ENCODE peak calls at places on chromosome 10, in six cellular contexts. E is HL-60; S is HFF-Myc; Q is activated CD8-positive, alpha-beta T cell treated with anti-CD3 and anti-CD28 coated beads for 36 hours; A is brain microvascular endothelial cell; G is fibroblast of the aortic adventitia. M is an unnamed sample.

GRCh38 chr10:121838931-121839330 is 88.9 kb downstream of the ATE1 start:
- DNase-seq in E (peak; percentile 76), S (no peak), Q (peak; percentile 8), A (no peak), G (no peak), M (no peak)

GRCh38 chr10:14953452-14954000 is 370 bp downstream of the DCLRE1C start:
- DNase-seq in E (no peak), S (peak; percentile 16), Q (no peak), A (peak; percentile 56), G (peak; percentile 68), M (peak; percentile 41)

GRCh38 chr10:27525819-27526218 is 21.7 kb downstream of the RAB18 start:
- DNase-seq in E (no peak), S (peak; percentile 52), Q (no peak), A (no peak), G (peak; percentile 76), M (no peak)

GRCh38 chr10:97861351-97861750 is 11.7 kb downstream of the GOLGA7B start:
- DNase-seq in E (no peak), S (peak; percentile 21), Q (peak; percentile 26), A (peak; percentile 48), G (peak; percentile 39), M (no peak)

GRCh38 chr10:8584666-8585065 is 530.2 kb downstream of the GATA3 start:
- DNase-seq in E (no peak), S (no peak), Q (no peak), A (no peak), G (no peak), M (no peak)

GRCh38 chr10:33216661-33217427 is 117.6 kb downstream of the NRP1 start:
- DNase-seq in E (no peak), S (no peak), Q (no peak), A (peak; percentile 41), G (no peak), M (no peak)

GRCh38 chr10:89531359-89531758 is 4.0 kb downstream of the SLC16A12 start:
- DNase-seq in E (no peak), S (no peak), Q (no peak), A (no peak), G (no peak), M (no peak)

GRCh38 chr10:17512341-17513001 is 58.1 kb upstream of the ST8SIA6 start:
- DNase-seq in E (no peak), S (peak; percentile 82), Q (no peak), A (peak; percentile 99), G (peak; percentile 97), M (no peak)

GRCh38 chr10:8375137-8375536 is 320.6 kb downstream of the GATA3 start:
- DNase-seq in E (no peak), S (no peak), Q (peak; percentile 47), A (no peak), G (no peak), M (no peak)

GRCh38 chr10:132961864-132962622 is 19.7 kb upstream of the CFAP46 start:
- DNase-seq in E (no peak), S (peak; percentile 39), Q (peak; percentile 94), A (peak; percentile 62), G (peak; percentile 78), M (peak; percentile 83)

GRCh38 chr10:52027055-52027454 is 287.0 kb upstream of the DKK1 start:
- DNase-seq in E (no peak), S (no peak), Q (no peak), A (no peak), G (peak; percentile 33), M (no peak)

GRCh38 chr10:99172130-99172738 is 63.4 kb downstream of the HPSE2 start:
- DNase-seq in E (peak; percentile 4), S (peak; percentile 37), Q (peak; percentile 7), A (peak; percentile 11), G (peak; percentile 0), M (no peak)

GRCh38 chr10:27601519-27601918 is 97.4 kb downstream of the RAB18 start:
- DNase-seq in E (no peak), S (no peak), Q (no peak), A (no peak), G (no peak), M (no peak)

GRCh38 chr10:114634607-114634974 is 23.5 kb downstream of the ABLIM1 start:
- DNase-seq in E (no peak), S (peak; percentile 76), Q (no peak), A (peak; percentile 96), G (peak; percentile 94), M (no peak)

GRCh38 chr10:93079663-93080349 is 6.1 kb downstream of the CYP26A1 start:
- DNase-seq in E (no peak), S (no peak), Q (no peak), A (no peak), G (no peak), M (no peak)

GRCh38 chr10:95277614-95278013 is 13.2 kb downstream of the PDLIM1 start:
- DNase-seq in E (no peak), S (no peak), Q (no peak), A (no peak), G (no peak), M (no peak)

GRCh38 chr10:110793887-110794286 is 77.8 kb upstream of the PDCD4 start:
- DNase-seq in E (no peak), S (no peak), Q (no peak), A (peak; percentile 66), G (no peak), M (no peak)

GRCh38 chr10:59904431-59905065 is 1.8 kb downstream of the CCDC6 start:
- DNase-seq in E (peak; percentile 27), S (no peak), Q (no peak), A (no peak), G (no peak), M (no peak)

GRCh38 chr10:103353281-103353680 is 2.3 kb upstream of the PCGF6 start:
- DNase-seq in E (no peak), S (no peak), Q (no peak), A (no peak), G (no peak), M (no peak)

GRCh38 chr10:51501396-51501795 is 198.0 kb downstream of the CSTF2T start:
- DNase-seq in E (no peak), S (no peak), Q (no peak), A (no peak), G (peak; percentile 76), M (no peak)

GRCh38 chr10:89516149-89516832 is 19.1 kb downstream of the SLC16A12 start:
- DNase-seq in E (no peak), S (peak; percentile 58), Q (no peak), A (peak; percentile 99), G (peak; percentile 89), M (no peak)

GRCh38 chr10:96697438-96697837 is 22.9 kb downstream of the PIK3AP1 start:
- DNase-seq in E (no peak), S (no peak), Q (no peak), A (no peak), G (no peak), M (no peak)

GRCh38 chr10:3248526-3249255 is 76.1 kb upstream of the PITRM1 start:
- DNase-seq in E (no peak), S (peak; percentile 81), Q (no peak), A (peak; percentile 85), G (peak; percentile 96), M (no peak)

GRCh38 chr10:121303273-121303890 is 294.9 kb downstream of the FGFR2 start:
- DNase-seq in E (no peak), S (no peak), Q (no peak), A (no peak), G (no peak), M (no peak)

GRCh38 chr10:79562135-79562756 is 2.0 kb upstream of the SFTPA2 start:
- DNase-seq in E (peak; percentile 76), S (peak; percentile 11), Q (peak; percentile 78), A (peak; percentile 48), G (peak; percentile 53), M (peak; percentile 49)

GRCh38 chr10:69051710-69052487 is 36.0 kb upstream of the SRGN start:
- DNase-seq in E (no peak), S (no peak), Q (no peak), A (no peak), G (no peak), M (no peak)

DNA sequence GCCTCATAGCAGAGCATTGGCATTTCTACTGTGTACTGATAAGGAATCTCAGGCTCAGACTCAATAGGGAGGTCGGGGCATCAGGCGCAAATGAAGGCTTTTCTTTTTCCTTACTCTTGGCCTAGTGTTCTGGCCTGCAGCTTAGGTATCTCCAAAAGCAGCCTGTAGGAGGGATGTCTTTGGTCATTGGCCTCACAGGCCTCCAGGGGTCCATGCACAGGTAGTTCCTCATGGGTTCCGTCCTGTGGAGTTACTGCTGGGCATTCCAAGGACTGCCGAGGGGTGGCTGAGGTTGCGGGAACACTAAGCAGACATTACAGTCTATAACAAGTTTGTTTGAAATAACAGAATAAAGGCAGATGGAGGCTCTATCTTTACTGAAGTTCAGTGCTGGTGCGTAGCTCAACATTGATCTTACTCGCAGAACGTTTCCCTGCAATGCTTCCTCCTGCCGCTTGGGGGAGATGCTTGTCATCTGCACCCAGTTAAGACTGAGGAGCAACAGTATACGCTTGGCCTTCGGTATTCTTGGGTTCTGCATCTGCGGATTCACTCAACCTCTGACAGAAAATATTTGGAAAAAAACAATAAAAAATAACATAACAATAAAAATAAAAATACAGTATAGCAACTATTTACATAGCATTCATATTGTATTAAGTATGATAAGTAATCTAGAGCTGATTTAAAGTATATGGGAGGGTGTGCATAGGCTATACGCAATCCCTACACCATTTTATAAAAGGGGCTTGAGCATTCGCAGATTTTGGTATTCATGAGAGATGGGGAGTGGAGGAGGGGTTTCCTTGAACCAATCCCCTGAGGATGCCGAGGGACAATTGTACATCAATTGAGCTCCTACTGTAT is 58.9 kb downstream of the SH2D4B start:
- DNase-seq in E (peak; percentile 64), S (no peak), Q (peak; percentile 49), A (peak; percentile 50), G (peak; percentile 29), M (peak; percentile 63)
- TF ChIP-seq CTCF in E (peak; percentile 52), S (peak; percentile 87), Q (peak; percentile 88), A (peak; percentile 88), G (peak; percentile 77), M (peak; percentile 81)

DNA sequence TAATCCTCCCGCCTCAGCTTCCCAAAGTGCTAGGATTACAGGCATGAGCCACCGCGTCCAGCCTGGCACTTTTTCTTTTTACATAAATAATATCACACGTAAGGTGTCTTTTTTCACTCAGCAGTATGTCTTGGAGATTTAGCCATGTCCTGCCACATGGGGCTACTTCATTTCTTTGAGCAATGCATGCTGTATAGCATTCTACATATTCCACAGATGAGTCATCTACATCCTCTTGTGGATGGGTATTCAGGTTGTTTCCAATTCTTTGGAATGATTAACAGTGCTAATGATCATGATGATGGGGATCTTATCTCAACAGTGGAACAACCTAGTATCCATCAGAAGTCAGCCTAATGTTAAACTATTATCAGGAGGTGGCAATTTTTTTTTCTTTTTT is 50.8 kb downstream of the ZNF503 start:
- DNase-seq in E (no peak), S (no peak), Q (no peak), A (peak; percentile 34), G (peak; percentile 52), M (no peak)
- TF ChIP-seq CTCF in E (no peak), S (no peak), Q (no peak), A (no peak), G (no peak), M (no peak)

GRCh38 chr10:131929122-131929845 is 28.5 kb downstream of the PPP2R2D start:
- DNase-seq in E (no peak), S (no peak), Q (peak; percentile 51), A (peak; percentile 18), G (no peak), M (peak; percentile 27)
- TF ChIP-seq CTCF in E (no peak), S (no peak), Q (no peak), A (peak; percentile 27), G (no peak), M (no peak)

DNA sequence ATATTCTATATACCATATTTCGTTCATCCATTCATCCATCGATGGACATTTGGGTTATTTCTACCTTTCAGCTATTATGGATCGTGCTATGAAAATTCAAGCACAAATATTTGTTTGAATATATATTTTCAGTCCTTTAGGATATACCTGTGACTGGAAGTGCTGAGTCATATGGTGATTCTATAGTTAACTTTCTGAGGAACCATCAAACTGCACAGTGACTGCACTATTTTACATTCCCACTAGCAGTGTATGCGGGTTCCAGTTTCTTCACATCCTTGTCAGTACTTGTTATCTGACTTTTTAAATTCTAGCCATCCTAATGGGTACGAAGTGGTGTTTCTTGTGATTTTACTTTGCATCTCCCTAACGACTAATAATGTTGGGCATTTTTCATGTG is 104.0 kb downstream of the MAPK8 start:
- DNase-seq in E (no peak), S (no peak), Q (no peak), A (no peak), G (no peak), M (no peak)
- TF ChIP-seq CTCF in E (no peak), S (no peak), Q (no peak), A (no peak), G (no peak), M (no peak)